ENCODE peak calls at places on chromosomes 7 and 10, in nine cellular contexts. L is psoas muscle; Q is mesenchymal stem cell; N is CD8-positive, alpha-beta memory T cell; I is mammary epithelial cell; U is IMR-90; Z is hepatocyte; A is left lung; C is mucosa of descending colon. K is an unnamed sample.

GRCh38 chr10:1737222-1738061 is at the start of gene ADARB2:
- DNase-seq in Q (peak; percentile 45), Z (peak; percentile 61), A (no peak), I (peak; percentile 2), L (no peak), U (no peak), N (no peak), C (no peak), K (no peak)

GRCh38 chr10:12384906-12385305 is 35.6 kb downstream of the CAMK1D start:
- DNase-seq in L (no peak), I (no peak), N (no peak), Z (no peak), Q (no peak), U (no peak), A (no peak), C (no peak), K (no peak)

GRCh38 chr10:71713135-71714040 is 6.2 kb downstream of the C10orf105 start:
- DNase-seq in U (peak; percentile 80), A (peak; percentile 82), Q (peak; percentile 9), N (peak; percentile 62), Z (peak; percentile 43), I (peak; percentile 95), C (peak; percentile 62), L (peak; percentile 88), K (no peak)

GRCh38 chr10:122034149-122034756 is 45.3 kb downstream of the TACC2 start:
- DNase-seq in Z (peak; percentile 53), L (no peak), A (no peak), C (no peak), Q (peak; percentile 40), I (peak; percentile 71), N (no peak), U (peak; percentile 61), K (no peak)

GRCh38 chr10:82190432-82191260 is 315.7 kb downstream of the NRG3 start:
- DNase-seq in A (no peak), L (no peak), U (no peak), Q (no peak), Z (no peak), C (no peak), I (no peak), N (no peak), K (no peak)

GRCh38 chr10:79345241-79346011 is 1.8 kb upstream of the PPIF start:
- DNase-seq in U (no peak), C (no peak), Z (no peak), I (no peak), L (no peak), N (no peak), Q (no peak), A (no peak), K (no peak)

GRCh38 chr10:60896033-60896432 is 48.0 kb downstream of the RHOBTB1 start:
- DNase-seq in Q (peak; percentile 45), Z (peak; percentile 19), C (no peak), A (no peak), L (no peak), N (no peak), I (no peak), U (peak; percentile 82), K (no peak)

GRCh38 chr10:60246382-60246781 is 143.3 kb downstream of the ANK3 start:
- DNase-seq in U (no peak), N (no peak), A (no peak), I (no peak), L (no peak), C (no peak), Z (no peak), Q (no peak), K (no peak)

GRCh38 chr10:3787816-3788215 is 2.8 kb upstream of the KLF6 start:
- DNase-seq in C (no peak), N (no peak), Z (no peak), Q (no peak), I (no peak), L (no peak), A (no peak), U (no peak), K (no peak)

GRCh38 chr7:70383947-70384475 is 747.9 kb upstream of the GALNT17 start:
- DNase-seq in U (no peak), Q (no peak), I (no peak), L (no peak), A (no peak), Z (no peak), C (no peak), N (no peak), K (no peak)

GRCh38 chr7:133931053-133931452 is 196.1 kb upstream of the LRGUK start:
- DNase-seq in C (no peak), N (no peak), Z (no peak), U (no peak), A (no peak), Q (no peak), L (no peak), I (peak; percentile 45), K (no peak)

GRCh38 chr10:100101526-100102076 is 19.9 kb upstream of the CPN1 start:
- DNase-seq in Z (peak; percentile 71), C (peak; percentile 15), Q (peak; percentile 14), N (no peak), A (no peak), U (peak; percentile 6), L (no peak), I (peak; percentile 4), K (no peak)

GRCh38 chr7:140035400-140036223 is 27.1 kb downstream of the PARP12 start:
- DNase-seq in A (no peak), Q (peak; percentile 34), U (peak; percentile 81), N (no peak), I (peak; percentile 70), C (no peak), Z (no peak), L (no peak), K (no peak)

GRCh38 chr10:80588506-80589020 is 50.9 kb downstream of the SH2D4B start:
- DNase-seq in U (no peak), Q (no peak), L (no peak), A (no peak), N (no peak), Z (no peak), I (peak; percentile 25), C (no peak), K (no peak)

GRCh38 chr7:29113384-29114102 is 32.8 kb downstream of the CPVL start:
- DNase-seq in U (no peak), A (no peak), N (no peak), I (peak; percentile 91), Z (peak; percentile 53), C (peak; percentile 70), Q (peak; percentile 41), L (no peak), K (no peak)

GRCh38 chr7:46600340-46600739 is 679.3 kb upstream of the IGFBP3 start:
- DNase-seq in C (no peak), Z (peak; percentile 37), Q (peak; percentile 57), N (no peak), L (peak; percentile 49), I (no peak), A (no peak), U (peak; percentile 55), K (no peak)

GRCh38 chr10:48613015-48613414 is 8.1 kb upstream of the ARHGAP22 start:
- DNase-seq in I (no peak), C (no peak), N (no peak), Q (peak; percentile 13), Z (no peak), A (no peak), U (peak; percentile 20), L (no peak), K (no peak)

GRCh38 chr10:60549686-60550085 is 160.0 kb upstream of the ANK3 start:
- DNase-seq in A (no peak), Q (peak; percentile 17), U (no peak), N (no peak), I (peak; percentile 38), C (no peak), L (no peak), Z (peak; percentile 15), K (no peak)

GRCh38 chr10:78332013-78332412 is 298.4 kb downstream of the RPS24 start:
- DNase-seq in U (no peak), L (peak; percentile 43), N (no peak), I (no peak), Q (no peak), Z (no peak), A (no peak), C (no peak), K (no peak)

GRCh38 chr7:95784796-95785195 is 12.4 kb downstream of the DYNC1I1 start:
- DNase-seq in I (no peak), L (no peak), C (no peak), N (no peak), Z (no peak), A (no peak), U (no peak), Q (no peak), K (no peak)

GRCh38 chr7:50275430-50275829 is 29.1 kb upstream of the IKZF1 start:
- DNase-seq in I (no peak), L (no peak), N (no peak), Q (no peak), U (no peak), A (no peak), Z (no peak), C (no peak), K (no peak)
- H3K9me3 ChIP-seq in I (no peaks in the 10 kb centered on the region), L (no peaks in the 10 kb centered on the region), N (no peaks in the 10 kb centered on the region), Q (no peaks in the 10 kb centered on the region), U (no peaks in the 10 kb centered on the region), A (no peaks in the 10 kb centered on the region), Z (no peaks in the 10 kb centered on the region), C (no peaks in the 10 kb centered on the region), K (no peaks in the 10 kb centered on the region)

GRCh38 chr10:123751340-123751739 is 85.2 kb downstream of the GPR26 start:
- DNase-seq in U (no peak), N (no peak), Z (no peak), L (no peak), C (no peak), I (no peak), Q (no peak), A (no peak), K (no peak)
- H3K9me3 ChIP-seq in U (peaks cover 41% of the 10 kb centered on the region), N (no peaks in the 10 kb centered on the region), Z (no peaks in the 10 kb centered on the region), L (no peaks in the 10 kb centered on the region), C (no peaks in the 10 kb centered on the region), I (no peaks in the 10 kb centered on the region), Q (no peaks in the 10 kb centered on the region), A (no peaks in the 10 kb centered on the region), K (no peaks in the 10 kb centered on the region)

GRCh38 chr7:105975770-105976428 is 12.8 kb downstream of the CDHR3 start:
- DNase-seq in Q (peak; percentile 93), A (no peak), Z (no peak), I (peak; percentile 6), U (peak; percentile 81), N (no peak), L (no peak), C (peak; percentile 9), K (no peak)

GRCh38 chr7:105976868-105977267 is 13.8 kb downstream of the CDHR3 start:
- DNase-seq in Q (no peak), U (no peak), I (no peak), Z (no peak), N (no peak), A (no peak), L (no peak), C (no peak), K (no peak)

GRCh38 chr7:105972276-105972675 is 9.2 kb downstream of the CDHR3 start:
- DNase-seq in I (no peak), Z (no peak), Q (peak; percentile 20), U (no peak), N (no peak), A (no peak), C (no peak), L (no peak), K (no peak)

GRCh38 chr7:105971867-105972266 is 8.8 kb downstream of the CDHR3 start:
- DNase-seq in C (no peak), N (no peak), Q (no peak), Z (no peak), U (no peak), I (no peak), A (no peak), L (no peak), K (no peak)
- H3K9me3 ChIP-seq in C (no peaks in the 10 kb centered on the region), N (no peaks in the 10 kb centered on the region), Q (no peaks in the 10 kb centered on the region), Z (no peaks in the 10 kb centered on the region), U (no peaks in the 10 kb centered on the region), I (no peaks in the 10 kb centered on the region), A (no peaks in the 10 kb centered on the region), L (no peaks in the 10 kb centered on the region), K (no peaks in the 10 kb centered on the region)

GRCh38 chr10:6109444-6109775 is 20.6 kb downstream of the RBM17 start:
- DNase-seq in A (no peak), Q (no peak), U (no peak), N (no peak), Z (no peak), L (no peak), C (no peak), I (no peak), K (no peak)
- H3K9me3 ChIP-seq in A (no peaks in the 10 kb centered on the region), Q (no peaks in the 10 kb centered on the region), U (no peaks in the 10 kb centered on the region), N (no peaks in the 10 kb centered on the region), Z (no peaks in the 10 kb centered on the region), L (no peaks in the 10 kb centered on the region), C (no peaks in the 10 kb centered on the region), I (no peaks in the 10 kb centered on the region), K (no peaks in the 10 kb centered on the region)

K was measured in T-helper 17 cell.